ENCODE peak calls at places on chromosome 13, in eight cellular contexts. M is testis, D is hepatocyte, C is left ventricle myocardium inferior, X is tibial artery, R is heart left ventricle, L is cardiac fibroblast, W is AG10803. Z is an unnamed sample.

GRCh38 chr13:78022164-78022877 is 103.7 kb upstream of the EDNRB start:
- DNase-seq in D (no peak), X (peak), C (no peak), R (peak), M (peak), W (peak), L (peak), Z (peak)

GRCh38 chr13:43848250-43848649 is 31.3 kb downstream of the CCDC122 start:
- DNase-seq in W (peak), X (no peak), M (no peak), D (no peak), L (peak), C (no peak), R (no peak), Z (no peak)

GRCh38 chr13:37139356-37139755 is 33.9 kb upstream of the CSNK1A1L start:
- DNase-seq in M (no peak), X (no peak), L (no peak), C (no peak), R (no peak), D (no peak), W (peak), Z (no peak)

GRCh38 chr13:39956036-39956435 is 300.6 kb downstream of the COG6 start:
- DNase-seq in D (no peak), M (no peak), R (no peak), W (no peak), X (no peak), C (no peak), L (no peak), Z (peak)

GRCh38 chr13:48400820-48401219 is 12.1 kb downstream of the LPAR6 start:
- DNase-seq in X (no peak), C (no peak), D (peak), L (peak), R (no peak), W (peak), M (no peak), Z (no peak)

GRCh38 chr13:75670496-75670895 is 34.4 kb downstream of the LMO7 start:
- DNase-seq in X (no peak), W (no peak), C (no peak), D (no peak), R (no peak), L (peak), M (no peak), Z (no peak)

GRCh38 chr13:33186851-33187250 is 98.7 kb downstream of the STARD13 start:
- DNase-seq in L (peak), X (no peak), R (no peak), D (no peak), W (no peak), C (no peak), M (no peak), Z (no peak)

GRCh38 chr13:22828081-22828480 is 352.7 kb upstream of the SGCG start:
- DNase-seq in R (no peak), D (no peak), X (no peak), M (no peak), W (peak), L (no peak), C (no peak), Z (no peak)

GRCh38 chr13:26370495-26370990 is 116.6 kb downstream of the CDK8 start:
- DNase-seq in L (no peak), M (no peak), X (no peak), D (no peak), W (no peak), C (no peak), R (no peak), Z (no peak)

GRCh38 chr13:106566682-106567420 is 1.1 kb downstream of the ARGLU1 start:
- DNase-seq in X (peak), C (peak), W (peak), L (peak), R (peak), D (peak), M (peak), Z (peak)

GRCh38 chr13:66914155-66914554 is 316.0 kb downstream of the PCDH9 start:
- DNase-seq in W (no peak), C (no peak), D (no peak), X (no peak), R (no peak), L (peak), M (no peak), Z (no peak)

GRCh38 chr13:73765651-73766384 is 368.4 kb downstream of the KLF12 start:
- DNase-seq in D (peak), M (peak), W (peak), R (peak), C (peak), L (peak), X (peak), Z (peak)

GRCh38 chr13:80235559-80236296 is 105.2 kb downstream of the SPRY2 start:
- DNase-seq in X (no peak), C (no peak), L (peak), R (no peak), M (no peak), W (peak), D (peak), Z (no peak)

GRCh38 chr13:36981156-36981743 is 17.9 kb downstream of the ALG5 start:
- DNase-seq in L (peak), M (no peak), R (no peak), W (peak), D (peak), C (no peak), X (no peak), Z (peak)

GRCh38 chr13:78598382-78598781 is 5.0 kb downstream of the POU4F1 start:
- DNase-seq in C (no peak), W (no peak), L (no peak), R (no peak), X (no peak), M (no peak), D (no peak), Z (no peak)

GRCh38 chr13:77312311-77312710 is 14.6 kb downstream of the MYCBP2 start:
- DNase-seq in R (no peak), W (no peak), D (no peak), C (no peak), X (no peak), M (no peak), L (no peak), Z (no peak)

GRCh38 chr13:76012091-76012721 is 376.1 kb downstream of the LMO7 start:
- DNase-seq in L (peak), D (no peak), C (no peak), R (no peak), X (no peak), W (peak), M (no peak), Z (no peak)

GRCh38 chr13:76928456-76928855 is 19.9 kb upstream of the ACOD1 start:
- DNase-seq in W (no peak), C (no peak), R (no peak), M (no peak), X (no peak), D (peak), L (no peak), Z (no peak)

GRCh38 chr13:43815204-43815603 is 28.4 kb upstream of the ENOX1 start:
- DNase-seq in C (no peak), M (peak), W (peak), R (peak), D (peak), L (peak), X (no peak), Z (no peak)

GRCh38 chr13:85497652-85498051 is 301.6 kb downstream of the SLITRK6 start:
- DNase-seq in L (peak), M (no peak), C (no peak), W (peak), X (no peak), R (no peak), D (no peak), Z (no peak)

GRCh38 chr13:64338671-64339070 is 2891.5 kb downstream of the PCDH9 start:
- DNase-seq in D (no peak), R (no peak), W (no peak), X (no peak), C (no peak), M (no peak), L (no peak), Z (no peak)

GRCh38 chr13:79593611-79594275 is 112.8 kb downstream of the NDFIP2 start:
- DNase-seq in D (no peak), W (peak), R (no peak), X (no peak), M (no peak), L (peak), C (no peak), Z (no peak)

GRCh38 chr13:51524312-51524711 is 60.0 kb upstream of the WDFY2 start:
- DNase-seq in D (peak), M (no peak), L (peak), W (no peak), C (no peak), X (no peak), R (no peak), Z (no peak)

GRCh38 chr13:112905990-112906641 is 62.9 kb upstream of the MCF2L start:
- DNase-seq in M (no peak), D (peak), C (no peak), R (no peak), W (no peak), X (no peak), L (no peak), Z (no peak)

GRCh38 chr13:29888306-29888705 is 37.9 kb upstream of the UBL3 start:
- DNase-seq in C (no peak), D (no peak), M (no peak), R (no peak), L (peak), X (no peak), W (peak), Z (no peak)

GRCh38 chr13:102901615-102902305 is 55.9 kb downstream of the ERCC5 start:
- DNase-seq in C (no peak), D (no peak), W (no peak), L (peak), M (no peak), R (no peak), X (no peak), Z (no peak)

GRCh38 chr13:37791699-37792098 is 77.9 kb downstream of the TRPC4 start:
- DNase-seq in D (no peak), C (no peak), W (peak), M (no peak), L (peak), X (no peak), R (no peak), Z (no peak)

GRCh38 chr13:83333614-83334388 is 548.5 kb downstream of the SLITRK1 start:
- DNase-seq in D (no peak), W (peak), X (no peak), L (no peak), C (no peak), M (no peak), R (no peak), Z (no peak)

GRCh38 chr13:44364601-44365000 is 9.0 kb upstream of the SERP2 start:
- DNase-seq in M (no peak), W (peak), X (no peak), R (no peak), D (no peak), C (no peak), L (peak), Z (no peak)

GRCh38 chr13:112859817-112860190 is 109.2 kb upstream of the MCF2L start:
- DNase-seq in W (peak), X (no peak), R (no peak), M (no peak), D (no peak), L (peak), C (no peak), Z (peak)

GRCh38 chr13:95099541-95099940 is 201.7 kb downstream of the ABCC4 start:
- DNase-seq in L (peak), W (no peak), M (no peak), X (no peak), R (no peak), D (no peak), C (no peak), Z (no peak)

GRCh38 chr13:64471916-64472315 is 2758.2 kb downstream of the PCDH9 start:
- DNase-seq in D (peak), M (no peak), C (no peak), L (peak), X (no peak), R (no peak), W (peak), Z (no peak)

GRCh38 chr13:109160887-109161669 is 531.7 kb downstream of the MYO16 start:
- DNase-seq in C (no peak), D (no peak), X (no peak), R (no peak), L (peak), M (no peak), W (peak), Z (peak)

GRCh38 chr13:33275916-33276315 is 9.6 kb downstream of the STARD13 start:
- DNase-seq in X (no peak), W (peak), C (no peak), R (no peak), M (no peak), L (no peak), D (no peak), Z (no peak)

GRCh38 chr13:100559886-100560285 is 28.7 kb downstream of the GGACT start:
- DNase-seq in M (no peak), W (no peak), D (no peak), R (no peak), C (no peak), L (no peak), X (no peak), Z (no peak)

GRCh38 chr13:28822161-28822560 is 2.0 kb downstream of the MTUS2 start:
- DNase-seq in D (no peak), M (no peak), C (no peak), W (no peak), L (no peak), R (no peak), X (no peak), Z (no peak)

GRCh38 chr13:76991432-76991795 is 467 bp upstream of the CLN5 start:
- DNase-seq in W (no peak), C (no peak), R (no peak), D (peak), X (no peak), M (peak), L (no peak), Z (peak)

GRCh38 chr13:113656831-113657671 is 947 bp downstream of the ATP4B start:
- DNase-seq in D (no peak), L (no peak), C (peak), R (peak), X (peak), W (no peak), M (no peak), Z (no peak)

GRCh38 chr13:32475403-32475802 is 47.5 kb upstream of the N4BP2L1 start:
- DNase-seq in L (no peak), R (no peak), X (no peak), C (no peak), M (no peak), W (no peak), D (no peak), Z (no peak)

GRCh38 chr13:114080739-114081561 is 51.5 kb downstream of the RASA3 start:
- DNase-seq in C (peak), L (no peak), X (no peak), W (no peak), M (no peak), R (peak), D (no peak), Z (no peak)

DNA sequence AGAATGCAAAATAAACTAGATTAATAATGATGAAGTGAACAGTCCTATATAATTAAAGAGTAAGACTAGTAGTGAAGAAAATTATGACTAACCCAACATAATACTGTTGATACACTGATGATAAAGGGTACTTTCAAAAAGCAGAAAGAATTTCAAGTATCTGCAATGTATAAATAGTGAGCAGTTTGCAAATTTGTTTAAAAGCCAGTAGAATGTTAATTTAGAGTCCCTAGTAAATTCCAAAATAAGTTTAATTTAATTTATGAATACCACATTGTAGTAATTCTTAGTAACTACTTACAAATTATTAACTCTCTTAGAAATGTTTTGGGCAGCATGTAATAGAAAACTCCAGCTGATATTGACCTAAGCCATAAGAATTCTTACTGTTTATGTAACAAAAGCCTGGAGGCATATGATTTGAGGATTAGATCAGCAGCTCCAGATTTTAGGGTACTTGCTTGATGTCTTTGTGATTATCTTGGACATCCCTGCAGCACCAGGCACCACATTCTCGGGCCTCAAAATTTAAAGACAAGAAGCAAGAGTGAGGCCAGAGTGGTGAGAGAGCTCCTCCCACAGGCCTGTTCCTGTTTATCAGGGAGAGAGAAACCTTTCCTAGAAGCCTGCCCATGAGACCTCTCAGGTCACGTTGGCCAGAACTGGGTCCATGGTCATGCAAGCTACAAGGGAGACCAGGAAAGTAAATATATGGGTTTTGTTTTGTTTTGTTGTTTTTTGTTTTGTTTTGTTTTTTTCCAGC is 67.6 kb upstream of the TDRD3 start:
- DNase-seq in C (no peak), W (peak), D (peak), R (no peak), L (peak), M (peak), X (no peak), Z (peak)
- TF ChIP-seq CTCF in C (peak), W (peak), D (peak), R (peak), L (peak), M (no peak), X (no peak), Z (peak)

GRCh38 chr13:19781526-19781925 is 1.2 kb downstream of the PSPC1 start:
- DNase-seq in W (no peak), L (no peak), D (no peak), M (peak), X (no peak), R (no peak), C (no peak), Z (no peak)

GRCh38 chr13:19782049-19782726 is 557 bp downstream of the PSPC1 start:
- DNase-seq in D (peak), R (peak), X (peak), W (peak), M (peak), C (peak), L (peak), Z (peak)
- TF ChIP-seq CTCF in D (peak), R (no peak), X (no peak), W (no peak), M (no peak), C (no peak), L (no peak), Z (no peak)

GRCh38 chr13:27713767-27714166 is 78.5 kb upstream of the GSX1 start:
- DNase-seq in W (no peak), C (no peak), M (no peak), R (no peak), D (no peak), X (no peak), L (no peak), Z (no peak)

GRCh38 chr13:27708325-27708724 is 84.0 kb upstream of the GSX1 start:
- DNase-seq in C (peak), W (no peak), R (no peak), X (no peak), D (no peak), M (no peak), L (no peak), Z (no peak)

GRCh38 chr13:27709779-27710178 is 82.5 kb upstream of the GSX1 start:
- DNase-seq in L (no peak), C (no peak), M (no peak), W (no peak), X (no peak), D (no peak), R (no peak), Z (no peak)

GRCh38 chr13:27712421-27712820 is 79.9 kb upstream of the GSX1 start:
- DNase-seq in L (peak), D (peak), W (peak), X (peak), C (no peak), M (peak), R (no peak), Z (no peak)
- TF ChIP-seq CTCF in L (no peak), D (peak), W (peak), X (peak), C (peak), M (no peak), R (peak), Z (peak)

GRCh38 chr13:110715395-110716234 is 2.1 kb downstream of the ING1 start:
- DNase-seq in D (peak), R (peak), W (peak), X (peak), C (peak), L (peak), M (peak), Z (peak)
- TF ChIP-seq CTCF in D (peak), R (no peak), W (peak), X (no peak), C (peak), L (no peak), M (peak), Z (no peak)

GRCh38 chr13:96216543-96216942 is 126.6 kb downstream of the HS6ST3 start:
- DNase-seq in D (no peak), R (no peak), X (no peak), C (no peak), M (no peak), W (no peak), L (no peak), Z (no peak)
- TF ChIP-seq CTCF in D (no peak), R (no peak), X (no peak), C (no peak), M (no peak), W (no peak), L (no peak), Z (no peak)

GRCh38 chr13:71320452-71320851 is 546.6 kb downstream of the DACH1 start:
- DNase-seq in D (peak), R (no peak), C (no peak), X (no peak), M (no peak), L (peak), W (no peak), Z (peak)
- TF ChIP-seq CTCF in D (peak), R (no peak), C (no peak), X (no peak), M (peak), L (peak), W (no peak), Z (peak)

GRCh38 chr13:99028890-99029289 is 51.0 kb upstream of the DOCK9 start:
- DNase-seq in M (no peak), C (no peak), W (no peak), D (no peak), L (no peak), X (no peak), R (no peak), Z (no peak)
- TF ChIP-seq CTCF in M (no peak), C (peak), W (peak), D (peak), L (peak), X (no peak), R (no peak), Z (peak)

Z was measured in GM10248.